ENCODE peak calls at places on chromosome 17, in eight cellular contexts. X, O, L, Y, S, A, R and Q are unnamed samples.
A peak's percentile ranks its signal among the peaks of the same experiment; 100 is the strongest.

GRCh38 chr17:79231766-79232287 is 157.2 kb downstream of the ENGASE start:
- DNase-seq in Y (no peak), S (no peak), X (no peak), L (no peak), R (no peak), O (no peak), A (no peak), Q (peak; percentile 81)

GRCh38 chr17:18933102-18934058 is 18.6 kb upstream of the SLC5A10 start:
- DNase-seq in A (no peak), S (no peak), O (no peak), L (no peak), R (peak; percentile 64), Y (no peak), X (no peak), Q (no peak)

GRCh38 chr17:39547713-39548478 is 59.8 kb downstream of the NEUROD2 start:
- DNase-seq in Y (peak; percentile 27), L (no peak), X (peak; percentile 38), R (peak; percentile 90), O (peak; percentile 72), S (peak; percentile 49), A (no peak), Q (peak; percentile 24)

GRCh38 chr17:66793810-66794209 is 41.1 kb upstream of the CACNG5 start:
- DNase-seq in X (no peak), O (no peak), A (no peak), Y (no peak), L (no peak), S (no peak), R (no peak), Q (no peak)

GRCh38 chr17:8430966-8431365 is 4.7 kb upstream of the NDEL1 start:
- DNase-seq in S (no peak), O (no peak), Y (no peak), A (no peak), L (no peak), X (no peak), R (no peak), Q (no peak)

GRCh38 chr17:2051388-2052237 is 3.3 kb upstream of the HIC1 start:
- DNase-seq in O (no peak), L (no peak), R (no peak), X (no peak), A (no peak), S (no peak), Y (no peak), Q (no peak)

GRCh38 chr17:2282297-2282873 is 21.2 kb downstream of the SMG6 start:
- DNase-seq in A (no peak), O (peak; percentile 64), Y (no peak), R (peak; percentile 90), L (peak; percentile 74), S (no peak), X (peak; percentile 89), Q (no peak)

GRCh38 chr17:48470388-48471034 is 40.5 kb upstream of the SKAP1 start:
- DNase-seq in X (peak; percentile 78), S (no peak), R (peak; percentile 70), O (no peak), Y (no peak), L (no peak), A (no peak), Q (peak; percentile 37)

GRCh38 chr17:48551206-48551597 is 6.3 kb upstream of the HOXB2 start:
- DNase-seq in Y (no peak), R (no peak), S (no peak), A (no peak), O (no peak), X (peak; percentile 32), L (no peak), Q (no peak)

GRCh38 chr17:3974138-3974687 is 10.0 kb upstream of the ATP2A3 start:
- DNase-seq in S (no peak), L (no peak), X (no peak), Y (no peak), O (no peak), A (no peak), R (no peak), Q (no peak)

GRCh38 chr17:514584-514983 is 162.0 kb upstream of the RPH3AL start:
- DNase-seq in S (no peak), A (no peak), L (no peak), X (no peak), Y (no peak), O (no peak), R (peak; percentile 45), Q (no peak)

GRCh38 chr17:14015286-14015685 is 54.0 kb upstream of the COX10 start:
- DNase-seq in Y (no peak), A (no peak), R (no peak), S (no peak), L (no peak), X (no peak), O (no peak), Q (no peak)

GRCh38 chr17:73551756-73552155 is 92.5 kb downstream of the SDK2 start:
- DNase-seq in X (no peak), Y (no peak), S (no peak), L (no peak), O (peak; percentile 31), R (no peak), A (no peak), Q (no peak)

GRCh38 chr17:47744168-47745036 is 11.4 kb downstream of the TBX21 start:
- DNase-seq in L (no peak), Y (no peak), R (no peak), X (no peak), A (no peak), O (no peak), S (no peak), Q (no peak)

GRCh38 chr17:78884148-78884870 is 18.7 kb downstream of the CEP295NL start:
- DNase-seq in L (no peak), X (peak; percentile 48), R (no peak), Y (no peak), A (no peak), S (peak; percentile 71), O (no peak), Q (no peak)

GRCh38 chr17:5123343-5124124 is 7.7 kb downstream of the USP6 start:
- DNase-seq in S (no peak), A (no peak), R (no peak), X (no peak), Y (peak; percentile 10), O (no peak), L (no peak), Q (no peak)

GRCh38 chr17:39240631-39241030 is 14.9 kb upstream of the STAC2 start:
- DNase-seq in L (no peak), X (no peak), S (no peak), O (no peak), Y (no peak), R (no peak), A (no peak), Q (no peak)

GRCh38 chr17:70820276-70820675 is 650.9 kb downstream of the KCNJ2 start:
- DNase-seq in R (no peak), A (no peak), X (no peak), O (no peak), Y (no peak), S (no peak), L (no peak), Q (no peak)

GRCh38 chr17:43140396-43141332 is 15.5 kb upstream of the BRCA1 start:
- DNase-seq in S (no peak), X (no peak), R (no peak), A (no peak), O (no peak), L (no peak), Y (no peak), Q (no peak)

GRCh38 chr17:21272881-21273839 is 11.4 kb upstream of the MAP2K3 start:
- DNase-seq in L (no peak), S (no peak), A (no peak), Y (no peak), R (peak; percentile 71), X (no peak), O (no peak), Q (peak; percentile 45)

GRCh38 chr17:74337834-74338500 is 11.9 kb downstream of the KIF19 start:
- DNase-seq in R (no peak), O (no peak), L (no peak), Y (no peak), S (peak; percentile 72), X (no peak), A (no peak), Q (no peak)

DNA sequence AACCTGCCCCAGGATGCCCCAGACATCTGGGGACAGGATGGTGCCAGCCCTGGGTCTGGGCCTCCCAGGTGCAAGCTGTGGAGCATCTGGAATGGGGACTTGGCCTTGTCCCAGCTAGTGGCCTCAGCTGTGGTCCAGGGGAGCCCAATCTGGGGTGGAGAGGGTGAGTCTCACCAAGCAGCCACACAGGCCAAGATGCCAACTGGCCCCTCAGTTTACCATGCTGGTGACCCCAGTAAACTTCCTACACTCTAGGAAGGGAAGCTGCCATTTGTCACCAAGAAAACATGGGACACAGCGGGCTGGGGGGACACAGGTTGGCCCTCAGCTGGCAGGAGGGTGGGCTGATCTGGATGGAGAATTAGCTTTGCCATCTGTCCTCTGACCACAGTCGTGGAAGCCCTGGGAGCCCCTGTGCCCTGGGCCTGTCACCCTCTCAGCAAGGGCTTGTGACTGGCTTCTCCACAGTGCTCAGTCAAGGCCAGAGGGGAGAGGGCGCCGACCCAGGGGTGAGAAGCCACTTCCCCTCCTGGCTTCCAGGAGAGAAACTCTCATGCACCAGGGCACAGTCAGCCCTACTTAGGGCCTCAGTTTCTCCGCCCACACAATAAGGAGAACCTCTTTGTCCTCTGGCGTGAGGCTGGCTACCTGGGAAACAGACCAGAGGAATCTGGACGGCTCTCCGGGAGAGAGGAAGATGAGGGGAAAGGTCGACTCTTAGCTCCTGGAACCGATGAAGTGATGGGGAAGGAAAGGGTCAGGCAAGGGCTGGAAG is 126.4 kb upstream of the SMURF2 start:
- DNase-seq in R (no peak), S (no peak), L (no peak), O (no peak), X (no peak), A (no peak), Y (no peak), Q (no peak)
- H3K27ac ChIP-seq in R (no peak overlapping the region), S (no peak overlapping the region), L (no peak overlapping the region), O (no peak overlapping the region), X (no peak overlapping the region), A (peak overlapping the region; percentile 80), Y (no peak overlapping the region), Q (no peak overlapping the region)

DNA sequence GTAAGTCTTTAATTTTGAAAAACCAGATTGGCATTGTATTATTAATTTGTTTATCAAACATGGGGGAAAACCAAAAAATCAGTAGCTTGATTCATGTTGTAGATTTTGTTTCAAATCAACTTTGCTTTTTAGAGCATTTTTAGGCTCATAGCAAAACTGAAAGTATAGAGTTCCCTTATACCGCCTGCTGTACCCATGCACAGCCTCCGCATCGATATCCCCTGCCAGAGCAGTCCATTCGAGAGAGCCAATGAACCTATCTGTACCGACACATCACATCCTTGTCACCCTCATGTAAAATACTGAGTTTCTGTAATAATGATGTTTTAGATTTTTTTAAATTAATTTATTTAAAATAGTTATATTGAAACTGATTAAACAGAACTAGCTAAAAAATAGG is 16.2 kb upstream of the MRC2 start:
- DNase-seq in S (no peak), O (no peak), A (no peak), X (no peak), Y (no peak), L (no peak), R (no peak), Q (no peak)
- H3K27ac ChIP-seq in S (no peak overlapping the region), O (no peak overlapping the region), A (no peak overlapping the region), X (no peak overlapping the region), Y (no peak overlapping the region), L (no peak overlapping the region), R (no peak overlapping the region), Q (no peak overlapping the region)

GRCh38 chr17:81545160-81545949 is 6.8 kb downstream of the FAAP100 start:
- DNase-seq in Y (no peak), S (no peak), L (no peak), X (no peak), O (no peak), R (no peak), A (no peak), Q (no peak)
- H3K27ac ChIP-seq in Y (no peak overlapping the region), S (no peak overlapping the region), L (no peak overlapping the region), X (no peak overlapping the region), O (no peak overlapping the region), R (no peak overlapping the region), A (no peak overlapping the region), Q (no peak overlapping the region)

GRCh38 chr17:64781013-64781392 is 118.9 kb upstream of the SMURF2 start:
- DNase-seq in O (no peak), S (no peak), X (no peak), L (no peak), Y (no peak), R (peak; percentile 52), A (no peak), Q (no peak)
- H3K27ac ChIP-seq in O (peak overlapping the region; percentile 25), S (peak overlapping the region; percentile 57), X (no peak overlapping the region), L (no peak overlapping the region), Y (no peak overlapping the region), R (peak overlapping the region; percentile 59), A (peak overlapping the region; percentile 87), Q (no peak overlapping the region)